ENCODE peak calls at places on chromosomes 5 and 9, in seven cellular contexts. P is H9; E is stimulated activated CD4-positive, alpha-beta T cell treated with anti-CD3 and anti-CD28 coated beads, Interleukin-12 subunit alpha, Interleukin-12 subunit beta, amount 100 ng/mL, for 48 hours; X is T-cell; V is chondrocyte; Q is foreskin keratinocyte; T is CD8-positive, alpha-beta T cell. S is an unnamed sample.

GRCh38 chr5:167049043-167049663 is 1242.3 kb upstream of the WWC1 start:
- DNase-seq in P (peak; percentile 36), E (peak; percentile 7), X (no peak), V (no peak), Q (peak; percentile 52), T (no peak), S (peak; percentile 72)

GRCh38 chr9:33818167-33818831 is 1.3 kb downstream of the UBE2R2 start:
- DNase-seq in P (no peak), E (no peak), X (no peak), V (no peak), Q (no peak), T (no peak), S (no peak)

GRCh38 chr5:135230326-135230925 is 168.6 kb downstream of the MACROH2A1 start:
- DNase-seq in P (no peak), E (no peak), X (no peak), V (peak; percentile 59), Q (peak; percentile 44), T (no peak), S (no peak)

GRCh38 chr9:133505901-133506652 is 18.7 kb downstream of the MYMK start:
- DNase-seq in P (no peak), E (no peak), X (no peak), V (no peak), Q (no peak), T (no peak), S (no peak)

GRCh38 chr9:129100383-129101169 is 10.0 kb downstream of the CRAT start:
- DNase-seq in P (peak; percentile 70), E (no peak), X (no peak), V (no peak), Q (no peak), T (no peak), S (no peak)

GRCh38 chr5:128271859-128272446 is 188.4 kb downstream of the SLC12A2 start:
- DNase-seq in P (no peak), E (no peak), X (no peak), V (no peak), Q (peak; percentile 65), T (no peak), S (no peak)

GRCh38 chr5:174840435-174840834 is 116.1 kb downstream of the MSX2 start:
- DNase-seq in P (no peak), E (no peak), X (no peak), V (no peak), Q (no peak), T (no peak), S (no peak)

GRCh38 chr5:120886351-120886860 is 422.3 kb downstream of the PRR16 start:
- DNase-seq in P (no peak), E (no peak), X (no peak), V (no peak), Q (no peak), T (no peak), S (no peak)

GRCh38 chr9:114072181-114073140 is 5.6 kb downstream of the AMBP start:
- DNase-seq in P (no peak), E (no peak), X (no peak), V (peak; percentile 84), Q (no peak), T (no peak), S (no peak)

GRCh38 chr9:77910216-77910615 is 121.4 kb downstream of the GNAQ start:
- DNase-seq in P (no peak), E (no peak), X (no peak), V (no peak), Q (no peak), T (no peak), S (no peak)

GRCh38 chr5:135950611-135951010 is 4.2 kb downstream of the LECT2 start:
- DNase-seq in P (no peak), E (no peak), X (no peak), V (no peak), Q (no peak), T (no peak), S (no peak)

GRCh38 chr5:28269978-28270377 is 1231.6 kb upstream of the CDH9 start:
- DNase-seq in P (no peak), E (no peak), X (no peak), V (no peak), Q (no peak), T (no peak), S (no peak)

S was measured in cardiac muscle cell.